ENCODE peak calls at places on chromosomes 2 and 18, in nine cellular contexts. One of them, this sample, is unnamed.

GRCh38 chr18:62388855-62389760 is 64.0 kb downstream of the TNFRSF11A start:
- DNase-seq in lower lobe of right lung: no peak
- DNase-seq in fibroblast of villous mesenchyme: peak; percentile 13
- DNase-seq in fibroblast of lung: no peak
- DNase-seq in A549: peak; percentile 47
- DNase-seq in hepatocyte: peak; percentile 12
- DNase-seq in stomach: no peak
- DNase-seq in choroid plexus epithelial cell: no peak
- DNase-seq in NB4: peak; percentile 27
- DNase-seq in this sample: no peak

GRCh38 chr2:230677182-230677946 is 35.3 kb upstream of the CAB39 start:
- DNase-seq in lower lobe of right lung: no peak
- DNase-seq in fibroblast of villous mesenchyme: no peak
- DNase-seq in fibroblast of lung: peak; percentile 56
- DNase-seq in A549: no peak
- DNase-seq in hepatocyte: no peak
- DNase-seq in stomach: no peak
- DNase-seq in choroid plexus epithelial cell: peak; percentile 49
- DNase-seq in NB4: no peak
- DNase-seq in this sample: no peak

GRCh38 chr18:59067873-59068272 is 71.8 kb upstream of the SEC11C start:
- DNase-seq in lower lobe of right lung: no peak
- DNase-seq in fibroblast of villous mesenchyme: peak; percentile 48
- DNase-seq in fibroblast of lung: no peak
- DNase-seq in A549: no peak
- DNase-seq in hepatocyte: peak; percentile 45
- DNase-seq in stomach: peak; percentile 41
- DNase-seq in choroid plexus epithelial cell: peak; percentile 55
- DNase-seq in NB4: peak; percentile 16
- DNase-seq in this sample: no peak

GRCh38 chr2:141393214-141393545 is 737.6 kb downstream of the LRP1B start:
- DNase-seq in lower lobe of right lung: no peak
- DNase-seq in fibroblast of villous mesenchyme: peak; percentile 83
- DNase-seq in fibroblast of lung: peak; percentile 80
- DNase-seq in A549: no peak
- DNase-seq in hepatocyte: peak; percentile 17
- DNase-seq in stomach: no peak
- DNase-seq in choroid plexus epithelial cell: peak; percentile 70
- DNase-seq in NB4: no peak
- DNase-seq in this sample: no peak

GRCh38 chr2:21042708-21042957 is 1.2 kb downstream of the APOB start:
- DNase-seq in lower lobe of right lung: no peak
- DNase-seq in fibroblast of villous mesenchyme: no peak
- DNase-seq in fibroblast of lung: no peak
- DNase-seq in A549: no peak
- DNase-seq in hepatocyte: no peak
- DNase-seq in stomach: no peak
- DNase-seq in choroid plexus epithelial cell: no peak
- DNase-seq in NB4: no peak
- DNase-seq in this sample: no peak

GRCh38 chr2:142130111-142131015 is 453 bp downstream of the LRP1B start:
- DNase-seq in lower lobe of right lung: peak; percentile 75
- DNase-seq in fibroblast of villous mesenchyme: peak; percentile 61
- DNase-seq in fibroblast of lung: peak; percentile 83
- DNase-seq in A549: no peak
- DNase-seq in hepatocyte: peak; percentile 82
- DNase-seq in stomach: peak; percentile 74
- DNase-seq in choroid plexus epithelial cell: peak; percentile 82
- DNase-seq in NB4: no peak
- DNase-seq in this sample: no peak

GRCh38 chr2:71466301-71467179 is 13.2 kb downstream of the DYSF start:
- DNase-seq in lower lobe of right lung: peak; percentile 56
- DNase-seq in fibroblast of villous mesenchyme: peak; percentile 27
- DNase-seq in fibroblast of lung: peak; percentile 48
- DNase-seq in A549: peak; percentile 46
- DNase-seq in hepatocyte: peak; percentile 25
- DNase-seq in stomach: no peak
- DNase-seq in choroid plexus epithelial cell: no peak
- DNase-seq in NB4: peak; percentile 47
- DNase-seq in this sample: no peak

GRCh38 chr2:240893363-240893828 is 2.6 kb downstream of the MAB21L4 start:
- DNase-seq in lower lobe of right lung: no peak
- DNase-seq in fibroblast of villous mesenchyme: no peak
- DNase-seq in fibroblast of lung: peak; percentile 60
- DNase-seq in A549: no peak
- DNase-seq in hepatocyte: peak; percentile 91
- DNase-seq in stomach: no peak
- DNase-seq in choroid plexus epithelial cell: no peak
- DNase-seq in NB4: no peak
- DNase-seq in this sample: no peak

GRCh38 chr2:233354971-233355574 is 779 bp downstream of the DGKD start:
- DNase-seq in lower lobe of right lung: peak; percentile 59
- DNase-seq in fibroblast of villous mesenchyme: no peak
- DNase-seq in fibroblast of lung: peak; percentile 27
- DNase-seq in A549: no peak
- DNase-seq in hepatocyte: peak; percentile 28
- DNase-seq in stomach: peak; percentile 72
- DNase-seq in choroid plexus epithelial cell: peak; percentile 22
- DNase-seq in NB4: peak; percentile 61
- DNase-seq in this sample: no peak

GRCh38 chr2:20604957-20605381 is 45.9 kb downstream of the HS1BP3 start:
- DNase-seq in lower lobe of right lung: no peak
- DNase-seq in fibroblast of villous mesenchyme: peak; percentile 84
- DNase-seq in fibroblast of lung: peak; percentile 92
- DNase-seq in A549: no peak
- DNase-seq in hepatocyte: no peak
- DNase-seq in stomach: no peak
- DNase-seq in choroid plexus epithelial cell: peak; percentile 92
- DNase-seq in NB4: no peak
- DNase-seq in this sample: no peak

GRCh38 chr2:157838442-157839161 is 37.5 kb downstream of the ACVR1 start:
- DNase-seq in lower lobe of right lung: no peak
- DNase-seq in fibroblast of villous mesenchyme: peak; percentile 87
- DNase-seq in fibroblast of lung: peak; percentile 88
- DNase-seq in A549: peak; percentile 37
- DNase-seq in hepatocyte: peak; percentile 68
- DNase-seq in stomach: peak; percentile 39
- DNase-seq in choroid plexus epithelial cell: peak; percentile 92
- DNase-seq in NB4: peak; percentile 76
- DNase-seq in this sample: no peak

GRCh38 chr2:134079373-134079772 is 174.5 kb upstream of the MGAT5 start:
- DNase-seq in lower lobe of right lung: no peak
- DNase-seq in fibroblast of villous mesenchyme: no peak
- DNase-seq in fibroblast of lung: no peak
- DNase-seq in A549: no peak
- DNase-seq in hepatocyte: no peak
- DNase-seq in stomach: no peak
- DNase-seq in choroid plexus epithelial cell: no peak
- DNase-seq in NB4: no peak
- DNase-seq in this sample: peak; percentile 35

GRCh38 chr2:134072973-134073490 is 180.8 kb upstream of the MGAT5 start:
- DNase-seq in lower lobe of right lung: no peak
- DNase-seq in fibroblast of villous mesenchyme: no peak
- DNase-seq in fibroblast of lung: no peak
- DNase-seq in A549: no peak
- DNase-seq in hepatocyte: no peak
- DNase-seq in stomach: no peak
- DNase-seq in choroid plexus epithelial cell: no peak
- DNase-seq in NB4: no peak
- DNase-seq in this sample: no peak

GRCh38 chr2:134078349-134078748 is 175.5 kb upstream of the MGAT5 start:
- DNase-seq in lower lobe of right lung: no peak
- DNase-seq in fibroblast of villous mesenchyme: no peak
- DNase-seq in fibroblast of lung: no peak
- DNase-seq in A549: no peak
- DNase-seq in hepatocyte: no peak
- DNase-seq in stomach: no peak
- DNase-seq in choroid plexus epithelial cell: no peak
- DNase-seq in NB4: no peak
- DNase-seq in this sample: no peak

GRCh38 chr2:134074619-134075018 is 179.3 kb upstream of the MGAT5 start:
- DNase-seq in lower lobe of right lung: no peak
- DNase-seq in fibroblast of villous mesenchyme: no peak
- DNase-seq in fibroblast of lung: peak; percentile 12
- DNase-seq in A549: no peak
- DNase-seq in hepatocyte: no peak
- DNase-seq in stomach: no peak
- DNase-seq in choroid plexus epithelial cell: no peak
- DNase-seq in NB4: no peak
- DNase-seq in this sample: no peak

DNA sequence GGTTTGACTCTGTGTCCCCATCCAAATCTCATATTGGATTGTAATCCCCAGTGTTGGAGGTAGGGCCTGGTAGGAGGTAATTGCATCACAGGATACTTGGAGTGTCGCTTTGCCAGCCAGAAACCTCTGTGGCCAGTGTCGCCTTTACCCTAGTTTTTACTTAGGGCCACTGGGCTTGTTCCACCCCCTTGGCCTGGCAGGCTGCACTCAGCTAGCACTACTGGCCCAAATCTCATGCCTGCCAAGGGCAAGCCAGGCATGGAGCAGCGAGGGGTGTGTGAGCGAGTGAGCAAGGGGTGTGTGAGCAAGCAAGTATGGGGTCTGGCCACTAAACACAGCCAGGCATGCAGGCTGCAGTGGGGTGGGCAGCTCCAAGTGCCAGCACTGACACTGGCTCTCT is 178.7 kb upstream of the MGAT5 start:
- DNase-seq in lower lobe of right lung: no peak
- DNase-seq in fibroblast of villous mesenchyme: no peak
- DNase-seq in fibroblast of lung: no peak
- DNase-seq in A549: no peak
- DNase-seq in hepatocyte: no peak
- DNase-seq in stomach: no peak
- DNase-seq in choroid plexus epithelial cell: no peak
- DNase-seq in NB4: no peak
- DNase-seq in this sample: no peak
- TF ChIP-seq CTCF in lower lobe of right lung: no peak
- TF ChIP-seq CTCF in fibroblast of villous mesenchyme: no peak
- TF ChIP-seq CTCF in fibroblast of lung: no peak
- TF ChIP-seq CTCF in A549: no peak
- TF ChIP-seq CTCF in hepatocyte: no peak
- TF ChIP-seq CTCF in stomach: no peak
- TF ChIP-seq CTCF in choroid plexus epithelial cell: no peak
- TF ChIP-seq CTCF in NB4: no peak
- TF ChIP-seq CTCF in this sample: no peak

GRCh38 chr18:56207989-56208388 is 430.4 kb downstream of the TXNL1 start:
- DNase-seq in lower lobe of right lung: no peak
- DNase-seq in fibroblast of villous mesenchyme: no peak
- DNase-seq in fibroblast of lung: no peak
- DNase-seq in A549: no peak
- DNase-seq in hepatocyte: no peak
- DNase-seq in stomach: no peak
- DNase-seq in choroid plexus epithelial cell: no peak
- DNase-seq in NB4: no peak
- DNase-seq in this sample: no peak

GRCh38 chr18:56199580-56200320 is 438.6 kb downstream of the TXNL1 start:
- DNase-seq in lower lobe of right lung: no peak
- DNase-seq in fibroblast of villous mesenchyme: peak; percentile 3
- DNase-seq in fibroblast of lung: no peak
- DNase-seq in A549: no peak
- DNase-seq in hepatocyte: no peak
- DNase-seq in stomach: no peak
- DNase-seq in choroid plexus epithelial cell: no peak
- DNase-seq in NB4: no peak
- DNase-seq in this sample: no peak

GRCh38 chr18:56200381-56200831 is 438.0 kb downstream of the TXNL1 start:
- DNase-seq in lower lobe of right lung: no peak
- DNase-seq in fibroblast of villous mesenchyme: peak; percentile 33
- DNase-seq in fibroblast of lung: peak; percentile 76
- DNase-seq in A549: no peak
- DNase-seq in hepatocyte: no peak
- DNase-seq in stomach: no peak
- DNase-seq in choroid plexus epithelial cell: peak; percentile 75
- DNase-seq in NB4: no peak
- DNase-seq in this sample: no peak

GRCh38 chr18:56202567-56203136 is 435.7 kb downstream of the TXNL1 start:
- DNase-seq in lower lobe of right lung: no peak
- DNase-seq in fibroblast of villous mesenchyme: no peak
- DNase-seq in fibroblast of lung: peak; percentile 59
- DNase-seq in A549: no peak
- DNase-seq in hepatocyte: no peak
- DNase-seq in stomach: no peak
- DNase-seq in choroid plexus epithelial cell: peak; percentile 5
- DNase-seq in NB4: no peak
- DNase-seq in this sample: no peak

DNA sequence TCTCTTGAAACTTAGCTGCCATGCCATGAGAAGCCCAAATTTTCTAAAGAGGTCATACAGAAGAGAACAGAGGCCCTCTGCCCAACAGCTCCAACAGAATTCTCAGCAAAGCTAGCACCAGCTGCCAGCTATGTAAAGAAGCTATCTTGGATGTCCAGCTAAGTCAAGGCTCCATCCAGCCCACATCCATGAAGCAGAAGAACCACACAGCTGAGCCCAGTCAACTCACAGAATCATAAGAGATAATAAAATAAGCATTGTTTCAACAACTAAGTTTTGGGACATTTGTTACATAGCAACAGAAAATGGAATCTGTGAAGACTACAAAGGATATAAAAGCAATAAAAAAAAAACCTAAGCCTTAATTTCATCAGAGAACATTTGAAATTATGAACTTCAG is 434.3 kb downstream of the TXNL1 start:
- DNase-seq in lower lobe of right lung: no peak
- DNase-seq in fibroblast of villous mesenchyme: no peak
- DNase-seq in fibroblast of lung: no peak
- DNase-seq in A549: no peak
- DNase-seq in hepatocyte: no peak
- DNase-seq in stomach: no peak
- DNase-seq in choroid plexus epithelial cell: no peak
- DNase-seq in NB4: no peak
- DNase-seq in this sample: no peak
- H3K4me3 ChIP-seq in lower lobe of right lung: no peak overlapping the region
- H3K4me3 ChIP-seq in fibroblast of villous mesenchyme: no peak overlapping the region
- H3K4me3 ChIP-seq in fibroblast of lung: no peak overlapping the region
- H3K4me3 ChIP-seq in A549: no peak overlapping the region
- H3K4me3 ChIP-seq in hepatocyte: no peak overlapping the region
- H3K4me3 ChIP-seq in stomach: no peak overlapping the region
- H3K4me3 ChIP-seq in choroid plexus epithelial cell: no peak overlapping the region
- H3K4me3 ChIP-seq in NB4: no peak overlapping the region
- H3K4me3 ChIP-seq in this sample: no peak overlapping the region

GRCh38 chr2:61949458-61950107 is 44.1 kb downstream of the COMMD1 start:
- DNase-seq in lower lobe of right lung: no peak
- DNase-seq in fibroblast of villous mesenchyme: no peak
- DNase-seq in fibroblast of lung: peak; percentile 14
- DNase-seq in A549: no peak
- DNase-seq in hepatocyte: no peak
- DNase-seq in stomach: no peak
- DNase-seq in choroid plexus epithelial cell: no peak
- DNase-seq in NB4: no peak
- DNase-seq in this sample: no peak
- TF ChIP-seq CTCF in lower lobe of right lung: no peak
- TF ChIP-seq CTCF in fibroblast of villous mesenchyme: no peak
- TF ChIP-seq CTCF in fibroblast of lung: no peak
- TF ChIP-seq CTCF in A549: no peak
- TF ChIP-seq CTCF in hepatocyte: no peak
- TF ChIP-seq CTCF in stomach: no peak
- TF ChIP-seq CTCF in choroid plexus epithelial cell: no peak
- TF ChIP-seq CTCF in NB4: no peak
- TF ChIP-seq CTCF in this sample: no peak

DNA sequence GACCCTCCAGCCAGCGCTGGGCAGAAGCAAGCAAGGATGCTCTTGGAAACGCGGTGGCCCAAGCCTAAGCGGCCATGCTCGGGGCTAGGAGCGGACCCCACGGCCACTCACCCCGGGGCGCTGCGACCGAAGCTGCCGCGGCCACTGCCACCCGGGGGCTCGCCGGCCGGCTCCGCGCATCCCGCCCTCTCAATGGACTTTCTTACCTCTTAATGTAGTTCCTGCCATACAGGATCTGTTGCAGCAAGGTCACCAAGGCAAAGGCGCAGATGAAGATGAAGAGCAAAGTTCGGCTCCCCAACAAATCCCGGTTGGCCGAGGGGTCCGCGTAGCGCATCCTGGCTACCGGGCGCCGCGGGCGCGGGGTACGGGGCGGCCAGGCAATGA is 688 bp downstream of the ST8SIA5 start:
- DNase-seq in lower lobe of right lung: no peak
- DNase-seq in fibroblast of villous mesenchyme: no peak
- DNase-seq in fibroblast of lung: no peak
- DNase-seq in A549: no peak
- DNase-seq in hepatocyte: no peak
- DNase-seq in stomach: no peak
- DNase-seq in choroid plexus epithelial cell: no peak
- DNase-seq in NB4: no peak
- DNase-seq in this sample: no peak
- H3K4me3 ChIP-seq in lower lobe of right lung: peak overlapping the region; percentile 28
- H3K4me3 ChIP-seq in fibroblast of villous mesenchyme: no peak overlapping the region
- H3K4me3 ChIP-seq in fibroblast of lung: no peak overlapping the region
- H3K4me3 ChIP-seq in A549: no peak overlapping the region
- H3K4me3 ChIP-seq in hepatocyte: no peak overlapping the region
- H3K4me3 ChIP-seq in stomach: peak overlapping the region; percentile 33
- H3K4me3 ChIP-seq in choroid plexus epithelial cell: no peak overlapping the region
- H3K4me3 ChIP-seq in NB4: no peak overlapping the region
- H3K4me3 ChIP-seq in this sample: peak overlapping the region; percentile 51

This sample was measured in GM12864.